ENCODE peak calls at places on chromosomes 1 and 21, in five cellular contexts. N, F, G, Y and W are unnamed samples.
A peak's percentile ranks its signal among the peaks of the same experiment; 100 is the strongest.

GRCh38 chr1:8661185-8662110 is 156.0 kb downstream of the RERE start:
- DNase-seq in N (peak; percentile 47), Y (no peak), F (peak; percentile 63), G (no peak), W (no peak)

GRCh38 chr1:228182296-228183030 is 16.9 kb downstream of the IBA57 start:
- DNase-seq in Y (no peak), G (no peak), N (no peak), F (no peak), W (no peak)

GRCh38 chr1:206723500-206724472 is 39.1 kb downstream of the MAPKAPK2 start:
- DNase-seq in F (peak; percentile 60), N (peak; percentile 84), Y (peak; percentile 68), G (no peak), W (no peak)

GRCh38 chr1:55476445-55477015 is 261.4 kb upstream of the USP24 start:
- DNase-seq in G (no peak), Y (no peak), N (no peak), F (no peak), W (no peak)

GRCh38 chr21:37227071-37228002 is 39.8 kb downstream of the VPS26C start:
- DNase-seq in Y (no peak), G (no peak), N (no peak), F (no peak), W (no peak)

GRCh38 chr1:41020109-41020576 is 1.4 kb downstream of the SLFNL1 start:
- DNase-seq in G (no peak), F (no peak), Y (no peak), N (peak; percentile 97), W (no peak)

GRCh38 chr1:224678168-224678567 is 62.1 kb downstream of the CNIH3 start:
- DNase-seq in Y (no peak), F (no peak), G (no peak), N (no peak), W (no peak)

GRCh38 chr1:240737268-240737667 is 125.3 kb upstream of the GREM2 start:
- DNase-seq in N (no peak), F (no peak), Y (no peak), G (no peak), W (no peak)

GRCh38 chr1:15328785-15329480 is 80.8 kb upstream of the EFHD2 start:
- DNase-seq in N (peak; percentile 50), Y (no peak), G (no peak), F (peak; percentile 83), W (no peak)

GRCh38 chr1:145736191-145736590 is 16.9 kb downstream of the CD160 start:
- DNase-seq in Y (no peak), N (no peak), F (no peak), G (no peak), W (no peak)

GRCh38 chr1:29259802-29260441 is 23.6 kb downstream of the PTPRU start:
- DNase-seq in G (no peak), F (peak; percentile 73), N (peak; percentile 52), Y (peak; percentile 15), W (peak; percentile 59)
- TF ChIP-seq POLR2A in G (no peak), F (no peak), N (no peak), Y (no peak), W (peak; percentile 19)

GRCh38 chr1:51549901-51550300 is 30.8 kb upstream of the EPS15 start:
- DNase-seq in N (no peak), G (no peak), F (no peak), Y (no peak), W (no peak)

GRCh38 chr1:51552929-51553807 is 34.1 kb upstream of the EPS15 start:
- DNase-seq in G (no peak), F (no peak), Y (no peak), N (no peak), W (no peak)

GRCh38 chr1:51551848-51552296 is 32.8 kb upstream of the EPS15 start:
- DNase-seq in F (no peak), N (no peak), G (no peak), Y (no peak), W (no peak)

GRCh38 chr1:51551081-51551480 is 32.0 kb upstream of the EPS15 start:
- DNase-seq in N (no peak), G (no peak), F (no peak), Y (peak; percentile 48), W (no peak)

GRCh38 chr1:51548986-51549619 is 30.0 kb upstream of the EPS15 start:
- DNase-seq in Y (peak; percentile 40), G (no peak), N (no peak), F (no peak), W (no peak)
- TF ChIP-seq POLR2A in Y (no peak), G (no peak), N (no peak), F (no peak), W (no peak)

GRCh38 chr1:204506969-204507316 is 9.3 kb upstream of the MDM4 start:
- DNase-seq in N (peak; percentile 78), Y (peak; percentile 89), F (peak; percentile 72), G (peak; percentile 74), W (peak; percentile 88)
- TF ChIP-seq POLR2A in N (no peak), Y (peak; percentile 13), F (peak; percentile 7), G (no peak), W (no peak)

GRCh38 chr1:109619655-109620395 is at the start of gene AMPD2:
- DNase-seq in G (peak; percentile 71), Y (peak; percentile 91), N (peak; percentile 71), F (peak; percentile 84), W (peak; percentile 85)
- TF ChIP-seq POLR2A in G (peak; percentile 30), Y (peak; percentile 72), N (no peak), F (no peak), W (peak; percentile 46)

GRCh38 chr1:59552001-59552400 is 255.1 kb downstream of the FGGY start:
- DNase-seq in G (no peak), Y (peak; percentile 24), F (peak; percentile 28), N (no peak), W (no peak)
- TF ChIP-seq POLR2A in G (no peak), Y (no peak), F (no peak), N (no peak), W (no peak)

GRCh38 chr1:235012436-235013210 is 116.0 kb downstream of the TOMM20 start:
- DNase-seq in G (no peak), F (no peak), N (no peak), Y (no peak), W (no peak)
- TF ChIP-seq POLR2A in G (no peak), F (no peak), N (no peak), Y (no peak), W (no peak)

DNA sequence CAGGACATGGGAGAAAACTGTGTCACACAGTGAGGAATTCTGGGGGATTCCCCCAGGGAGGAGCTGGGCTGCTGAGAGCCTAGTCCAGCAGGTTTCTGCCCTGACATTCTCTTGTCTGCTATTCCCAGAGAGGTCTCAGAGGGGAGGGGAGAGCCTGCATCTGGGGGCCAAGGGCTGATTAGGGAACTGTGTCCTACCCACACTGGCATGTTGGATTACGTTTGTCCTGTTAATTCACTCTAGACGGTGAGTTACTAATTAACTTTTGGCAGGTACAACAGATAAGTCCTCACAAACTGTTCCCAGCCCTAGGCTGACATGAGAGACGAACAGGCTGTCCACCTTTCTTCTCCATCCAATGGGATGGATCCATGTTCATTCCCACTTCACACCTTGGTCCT is 2.6 kb upstream of the SH3BGRL3 start:
- DNase-seq in Y (no peak), F (peak; percentile 14), N (no peak), G (no peak), W (peak; percentile 51)
- TF ChIP-seq POLR2A in Y (no peak), F (no peak), N (no peak), G (no peak), W (peak; percentile 66)